ENCODE peak calls at places on chromosomes 3 and 15, in nine cellular contexts. Y is activated CD4-positive, alpha-beta T cell treated with anti-CD3 and anti-CD28 coated beads, Interleukin-2, amount 50 U/mL, for 1 hour; C is NCI-H1092; Z is RWPE1; R is cortex of kidney; F is stimulated activated naive B cell treated with anti-CD40 and anti-IgM and Interleukin-4, amounts not matched to agents 10 μg/mL and 1 μg/mL and 100 μg/mL, for 72 hours; S is stimulated activated naive CD4-positive, alpha-beta T cell; J is left ventricle myocardium superior; O is left colon. U is an unnamed sample.
A peak's percentile ranks its signal among the peaks of the same experiment; 100 is the strongest.

GRCh38 chr15:43954181-43954621 is 127.4 kb downstream of the WDR76 start:
- DNase-seq in Y (no peak), C (no peak), Z (no peak), R (no peak), F (no peak), S (no peak), J (no peak), O (no peak), U (no peak)

GRCh38 chr3:163523375-163523774 is 1554.9 kb downstream of the SI start:
- DNase-seq in Y (no peak), C (no peak), Z (no peak), R (no peak), F (no peak), S (no peak), J (no peak), O (no peak), U (no peak)

GRCh38 chr15:58771621-58772235 is 626 bp downstream of the MINDY2 start:
- DNase-seq in Y (no peak), C (no peak), Z (peak; percentile 52), R (peak; percentile 52), F (no peak), S (no peak), J (peak; percentile 69), O (peak; percentile 60), U (no peak)

GRCh38 chr15:98676586-98677270 is 28.4 kb downstream of the IGF1R start:
- DNase-seq in Y (no peak), C (no peak), Z (no peak), R (no peak), F (no peak), S (no peak), J (no peak), O (no peak), U (no peak)

GRCh38 chr15:47471020-47471419 is 246.3 kb upstream of the SEMA6D start:
- DNase-seq in Y (no peak), C (no peak), Z (no peak), R (no peak), F (no peak), S (no peak), J (no peak), O (no peak), U (no peak)

GRCh38 chr3:1400571-1400970 is 307.7 kb downstream of the CNTN6 start:
- DNase-seq in Y (no peak), C (no peak), Z (no peak), R (no peak), F (no peak), S (no peak), J (no peak), O (no peak), U (no peak)

GRCh38 chr15:51401872-51402517 is 60.5 kb downstream of the GLDN start:
- DNase-seq in Y (no peak), C (no peak), Z (peak; percentile 45), R (no peak), F (no peak), S (no peak), J (peak; percentile 49), O (no peak), U (no peak)

GRCh38 chr3:125059488-125060245 is 3.9 kb upstream of the HEG1 start:
- DNase-seq in Y (no peak), C (no peak), Z (no peak), R (no peak), F (no peak), S (no peak), J (no peak), O (no peak), U (no peak)

GRCh38 chr3:186152889-186153292 is 44.0 kb upstream of the ETV5 start:
- DNase-seq in Y (no peak), C (no peak), Z (no peak), R (no peak), F (peak; percentile 69), S (no peak), J (no peak), O (no peak), U (no peak)

U was measured in SHP77 treated with DMSO at 0.1 percent for 48 hours.